ENCODE peak calls at places on chromosomes 6 and 20, in four cellular contexts. R is CD8-positive, alpha-beta T cell; A is lower lobe of right lung; N is HepG2. O is an unnamed sample.

GRCh38 chr6:90676516-90676915 is 89.6 kb upstream of the MAP3K7 start:
- DNase-seq in R (no peak), A (no peak), N (no peak), O (no peak)

GRCh38 chr20:18719426-18719825 is 94.2 kb upstream of the SCP2D1 start:
- DNase-seq in R (no peak), A (no peak), N (no peak), O (no peak)

GRCh38 chr6:141988954-141989705 is 143.6 kb upstream of the GJE1 start:
- DNase-seq in R (no peak), A (no peak), N (peak), O (no peak)

GRCh38 chr20:50057409-50058053 is 55.4 kb downstream of the UBE2V1 start:
- DNase-seq in R (no peak), A (no peak), N (no peak), O (no peak)

GRCh38 chr6:122069933-122070332 is 329.5 kb upstream of the HSF2 start:
- DNase-seq in R (no peak), A (no peak), N (no peak), O (no peak)

GRCh38 chr6:129567374-129567773 is 142.6 kb downstream of the ARHGAP18 start:
- DNase-seq in R (peak), A (no peak), N (peak), O (no peak)

GRCh38 chr20:46406986-46407670 is 713 bp upstream of the ELMO2 start:
- DNase-seq in R (peak), A (peak), N (peak), O (peak)

GRCh38 chr20:1272368-1273155 is 6.5 kb downstream of the SNPH start:
- DNase-seq in R (no peak), A (no peak), N (no peak), O (no peak)

GRCh38 chr20:37265152-37265551 is 3.5 kb upstream of the GHRH start:
- DNase-seq in R (no peak), A (no peak), N (no peak), O (no peak)

GRCh38 chr6:87407531-87407895 is 259 bp upstream of the CFAP206 start:
- DNase-seq in R (no peak), A (no peak), N (no peak), O (no peak)

GRCh38 chr6:7675353-7675945 is 50.5 kb upstream of the BMP6 start:
- DNase-seq in R (no peak), A (no peak), N (no peak), O (no peak)

DNA sequence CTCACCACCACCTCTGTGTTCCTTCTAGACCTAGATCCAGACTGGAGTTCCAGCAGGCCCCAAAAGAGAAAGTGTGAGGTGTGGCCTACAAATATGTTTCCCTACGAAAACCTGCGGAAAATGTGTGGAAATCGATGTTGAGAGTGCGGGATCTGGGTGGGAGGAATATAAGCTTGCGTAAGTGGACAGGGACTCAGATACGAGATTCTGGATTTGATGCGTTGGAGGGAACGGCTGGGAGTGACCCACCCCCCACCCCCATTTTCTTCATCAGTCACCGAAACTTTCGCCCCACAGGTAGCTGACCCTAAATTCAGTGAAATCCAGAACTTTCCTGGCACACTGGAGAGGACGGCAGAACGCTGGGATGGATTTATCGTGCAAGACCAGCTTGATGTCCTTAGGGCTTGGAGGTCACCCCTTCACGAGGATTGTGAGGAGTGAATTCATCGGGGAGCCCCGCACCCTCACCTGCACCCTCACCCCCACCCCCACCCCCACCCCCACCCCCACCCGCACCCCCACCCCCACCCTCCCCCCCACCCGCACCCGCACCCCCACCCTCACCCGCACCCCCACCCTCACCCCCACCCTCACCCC is 13.2 kb upstream of the TCFL5 start:
- DNase-seq in R (no peak), A (no peak), N (peak), O (no peak)
- H3K27ac ChIP-seq in R (no peak), A (no peak), N (peak), O (no peak)

GRCh38 chr20:62603021-62603906 is 39.0 kb upstream of the SLCO4A1 start:
- DNase-seq in R (peak), A (peak), N (no peak), O (peak)
- H3K27ac ChIP-seq in R (no peak), A (peak), N (no peak), O (peak)

GRCh38 chr6:157823001-157823522 is at the start of gene SNX9:
- DNase-seq in R (peak), A (peak), N (peak), O (peak)
- H3K27ac ChIP-seq in R (peak), A (peak), N (peak), O (peak)

GRCh38 chr6:408599-409102 is 17.1 kb downstream of the IRF4 start:
- DNase-seq in R (no peak), A (peak), N (peak), O (peak)

GRCh38 chr6:404685-405423 is 13.3 kb downstream of the IRF4 start:
- DNase-seq in R (peak), A (no peak), N (no peak), O (no peak)

GRCh38 chr6:409370-409972 is 17.9 kb downstream of the IRF4 start:
- DNase-seq in R (no peak), A (no peak), N (no peak), O (no peak)

GRCh38 chr6:410555-411395 is 19.2 kb downstream of the IRF4 start:
- DNase-seq in R (no peak), A (peak), N (no peak), O (no peak)

GRCh38 chr6:408148-408547 is 16.6 kb downstream of the IRF4 start:
- DNase-seq in R (no peak), A (no peak), N (no peak), O (no peak)
- H3K27ac ChIP-seq in R (no peak), A (peak), N (no peak), O (peak)

DNA sequence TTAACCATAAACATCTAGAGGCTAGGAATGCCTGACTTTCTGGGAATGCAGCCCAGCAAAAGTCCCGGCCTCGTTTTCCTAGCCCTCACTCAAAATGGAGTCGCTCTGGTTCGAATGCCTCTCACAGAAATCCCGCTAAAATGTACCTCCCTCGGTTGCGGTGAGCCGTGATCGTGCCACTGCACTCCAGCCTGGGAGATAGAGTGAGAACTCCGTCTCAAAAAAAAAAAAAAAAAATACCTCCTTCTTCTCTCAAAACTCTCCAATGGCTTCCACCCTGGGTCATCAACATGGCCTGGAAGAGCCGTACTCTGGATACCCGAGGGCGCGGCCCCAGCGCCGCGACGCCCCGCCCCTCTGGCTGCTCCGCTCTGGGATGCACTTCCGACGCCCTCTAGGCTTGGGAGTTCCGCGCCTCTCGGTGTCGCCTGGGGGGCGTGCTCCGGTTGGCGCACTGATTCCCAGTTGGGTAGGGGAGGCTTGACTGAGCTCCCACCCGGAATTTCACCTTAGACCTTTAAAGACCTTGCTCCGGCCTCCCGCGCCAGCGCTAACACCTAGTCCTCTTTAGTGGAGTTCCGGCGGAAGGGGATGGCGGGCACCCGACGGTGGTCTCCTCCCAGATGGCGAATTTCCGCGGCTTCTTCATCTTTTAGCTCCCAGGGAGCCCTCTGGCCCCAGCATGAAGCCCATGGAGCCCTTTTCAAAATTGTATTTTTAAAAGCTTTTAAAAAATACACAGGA is 12.3 kb downstream of the HMGN4 start:
- DNase-seq in R (peak), A (peak), N (peak), O (peak)
- H3K27ac ChIP-seq in R (peak), A (no peak), N (peak), O (no peak)

DNA sequence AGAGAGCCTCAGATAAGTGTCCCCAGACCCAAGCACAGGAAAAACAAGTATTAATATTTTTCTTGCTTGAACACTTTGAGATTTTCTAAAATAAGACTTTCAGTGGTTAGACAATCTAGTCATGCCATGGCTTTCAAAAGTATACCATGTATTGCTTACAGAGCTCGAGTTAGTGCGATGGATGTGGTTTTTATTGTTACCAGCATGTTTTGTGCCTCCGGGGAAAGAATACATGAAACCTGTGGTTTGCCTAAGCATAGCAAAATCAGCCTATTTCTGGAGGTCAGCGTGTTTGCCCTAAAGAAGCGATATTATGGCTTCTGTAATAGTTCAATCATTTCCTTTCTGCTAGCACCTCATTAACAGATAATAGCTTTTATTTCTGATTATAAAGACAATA is 21.6 kb downstream of the RIN2 start:
- DNase-seq in R (no peak), A (no peak), N (no peak), O (no peak)
- H3K27ac ChIP-seq in R (no peak), A (no peak), N (no peak), O (no peak)

GRCh38 chr20:47610945-47611250 is 109.2 kb downstream of the NCOA3 start:
- DNase-seq in R (no peak), A (no peak), N (no peak), O (no peak)
- H3K27ac ChIP-seq in R (no peak), A (peak), N (no peak), O (peak)

GRCh38 chr6:16318953-16319720 is 80.8 kb downstream of the GMPR start:
- DNase-seq in R (no peak), A (no peak), N (no peak), O (no peak)
- H3K27ac ChIP-seq in R (peak), A (no peak), N (no peak), O (peak)

GRCh38 chr6:119442776-119443184 is 93.2 kb upstream of the MAN1A1 start:
- DNase-seq in R (no peak), A (no peak), N (peak), O (no peak)
- H3K27ac ChIP-seq in R (no peak), A (peak), N (no peak), O (no peak)

O was measured in left lung.